ENCODE peak calls at places on chromosome 5, in five cellular contexts. A, M, Z, P and U are unnamed samples.

GRCh38 chr5:11182441-11183080 is 421.5 kb upstream of the DAP start:
- DNase-seq in Z (no peak), M (no peak), P (no peak), A (peak), U (peak)

GRCh38 chr5:172078027-172078426 is 71.6 kb upstream of the FBXW11 start:
- DNase-seq in P (no peak), Z (no peak), M (no peak), A (no peak), U (no peak)

GRCh38 chr5:179416906-179417470 is 71.7 kb upstream of the ADAMTS2 start:
- DNase-seq in A (no peak), P (no peak), Z (no peak), M (no peak), U (no peak)

GRCh38 chr5:82820958-82821880 is 256.0 kb downstream of the TMEM167A start:
- DNase-seq in P (no peak), M (no peak), A (no peak), Z (peak), U (no peak)

GRCh38 chr5:14685757-14686156 is 21.2 kb downstream of the OTULIN start:
- DNase-seq in M (peak), Z (peak), P (no peak), A (peak), U (peak)

GRCh38 chr5:139571966-139572365 is 10.8 kb downstream of the UBE2D2 start:
- DNase-seq in A (no peak), Z (no peak), P (no peak), M (no peak), U (no peak)

GRCh38 chr5:112420111-112420864 is 1.2 kb upstream of the EPB41L4A start:
- DNase-seq in M (peak), Z (peak), A (peak), P (peak), U (peak)

GRCh38 chr5:137158691-137159090 is 340.4 kb downstream of the SPOCK1 start:
- DNase-seq in M (no peak), Z (no peak), A (no peak), P (no peak), U (no peak)

GRCh38 chr5:1552469-1553255 is 28.9 kb upstream of the LPCAT1 start:
- DNase-seq in A (no peak), Z (no peak), P (peak), M (no peak), U (peak)

GRCh38 chr5:23316060-23316591 is 191.3 kb upstream of the PRDM9 start:
- DNase-seq in Z (no peak), M (no peak), A (no peak), P (no peak), U (no peak)

GRCh38 chr5:154612666-154613065 is 134.6 kb upstream of the HAND1 start:
- DNase-seq in P (no peak), Z (no peak), A (no peak), M (no peak), U (no peak)

GRCh38 chr5:157820593-157821252 is 38.2 kb downstream of the CLINT1 start:
- DNase-seq in M (no peak), Z (peak), A (peak), P (no peak), U (no peak)

GRCh38 chr5:172178301-172179031 is 9.6 kb downstream of the STK10 start:
- DNase-seq in P (no peak), Z (no peak), M (peak), A (no peak), U (no peak)

GRCh38 chr5:114305402-114306207 is 56.3 kb upstream of the KCNN2 start:
- DNase-seq in M (no peak), Z (peak), A (peak), P (peak), U (no peak)

GRCh38 chr5:176406436-176407052 is 9.8 kb downstream of the CLTB start:
- DNase-seq in M (peak), Z (no peak), P (no peak), A (no peak), U (peak)

GRCh38 chr5:176810084-176810597 is at the start of gene UNC5A:
- DNase-seq in P (peak), A (peak), Z (no peak), M (no peak), U (peak)

GRCh38 chr5:172768573-172769323 is 2.2 kb downstream of the DUSP1 start:
- DNase-seq in A (peak), M (peak), P (no peak), Z (no peak), U (no peak)

GRCh38 chr5:179217956-179218355 is 127.3 kb downstream of the ADAMTS2 start:
- DNase-seq in Z (no peak), A (no peak), P (no peak), M (peak), U (no peak)

GRCh38 chr5:61330341-61330878 is 1.6 kb upstream of the ZSWIM6 start:
- DNase-seq in A (peak), P (peak), Z (no peak), M (peak), U (peak)

GRCh38 chr5:54713923-54714581 is 196.5 kb downstream of the SNX18 start:
- DNase-seq in P (no peak), M (no peak), Z (no peak), A (peak), U (no peak)

GRCh38 chr5:135488727-135489465 is 36.7 kb upstream of the TIFAB start:
- DNase-seq in M (no peak), P (peak), Z (no peak), A (peak), U (peak)

GRCh38 chr5:57368010-57368409 is 114.6 kb downstream of the ACTBL2 start:
- DNase-seq in A (peak), M (no peak), Z (no peak), P (no peak), U (no peak)

GRCh38 chr5:87069974-87070608 is 197.6 kb upstream of the RASA1 start:
- DNase-seq in P (no peak), Z (peak), M (no peak), A (peak), U (peak)

GRCh38 chr5:131384181-131384580 is 120.3 kb downstream of the CDC42SE2 start:
- DNase-seq in Z (no peak), M (no peak), A (no peak), P (no peak), U (no peak)
- H3K4me3 ChIP-seq in Z (no peak), M (no peak), A (no peak), P (no peak), U (no peak)

GRCh38 chr5:9919306-9920030 is 289.3 kb upstream of the TAS2R1 start:
- DNase-seq in P (no peak), M (no peak), A (peak), Z (no peak), U (no peak)

GRCh38 chr5:9924614-9925013 is 294.5 kb upstream of the TAS2R1 start:
- DNase-seq in M (no peak), A (peak), Z (peak), P (no peak), U (no peak)

GRCh38 chr5:9922719-9923118 is 292.6 kb upstream of the TAS2R1 start:
- DNase-seq in M (no peak), Z (no peak), A (no peak), P (no peak), U (no peak)

DNA sequence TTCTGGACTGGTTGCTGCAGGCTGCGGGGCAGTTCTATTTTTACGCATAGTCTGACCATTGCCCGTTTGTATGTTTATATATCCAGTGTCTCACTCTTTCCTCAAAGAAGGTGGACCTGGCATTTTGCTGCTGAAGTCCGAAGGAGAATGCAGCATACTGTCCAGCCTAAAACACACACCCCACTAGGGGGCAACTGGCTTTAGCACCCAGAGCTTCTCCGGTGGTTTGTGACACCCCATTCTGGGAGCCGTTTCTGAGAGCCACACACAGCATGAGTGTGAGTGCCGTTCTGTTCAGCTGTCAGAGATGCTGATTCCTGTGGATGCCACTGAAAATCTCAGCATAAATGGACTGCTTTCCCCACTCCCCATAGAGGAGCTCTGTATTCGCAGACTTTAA is 290.5 kb upstream of the TAS2R1 start:
- DNase-seq in Z (no peak), A (no peak), M (no peak), P (no peak), U (peak)
- TF ChIP-seq CTCF in Z (peak), A (peak), M (no peak), P (no peak), U (peak)

GRCh38 chr5:150640311-150641005 is at the start of gene SYNPO:
- DNase-seq in P (no peak), Z (no peak), M (no peak), A (peak), U (no peak)
- H3K4me3 ChIP-seq in P (no peak), Z (no peak), M (no peak), A (peak), U (no peak)

GRCh38 chr5:131164161-131164930 is 710 bp downstream of the HINT1 start:
- DNase-seq in Z (no peak), A (peak), M (peak), P (peak), U (peak)
- TF ChIP-seq CTCF in Z (peak), A (no peak), M (no peak), P (no peak), U (no peak)

GRCh38 chr5:160083501-160083900 is 35.7 kb downstream of the PWWP2A start:
- DNase-seq in P (no peak), M (no peak), A (no peak), Z (no peak), U (no peak)
- H3K4me3 ChIP-seq in P (no peak), M (no peak), A (peak), Z (no peak), U (no peak)

DNA sequence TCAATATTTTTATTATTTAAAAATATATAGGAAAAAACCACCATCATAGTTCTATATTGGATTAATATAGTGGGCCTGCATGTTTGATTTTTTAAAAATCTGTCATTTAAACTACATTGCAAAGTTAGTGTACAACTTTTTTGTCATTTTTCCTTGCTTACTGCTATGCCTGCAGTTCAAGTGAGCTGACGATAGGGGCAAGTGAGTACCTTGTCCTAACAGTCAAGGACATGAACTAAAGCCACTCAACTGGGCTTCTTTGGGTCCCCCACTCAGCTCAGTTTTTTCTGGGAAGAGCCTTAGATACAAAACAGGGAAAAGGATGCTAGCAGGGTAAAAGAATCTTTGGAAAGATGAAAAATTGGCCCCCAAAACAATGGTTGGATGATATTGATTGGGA is 269.9 kb downstream of the MAN2A1 start:
- DNase-seq in Z (no peak), M (no peak), A (no peak), P (no peak), U (no peak)
- TF ChIP-seq CTCF in Z (peak), M (no peak), A (peak), P (no peak), U (no peak)

DNA sequence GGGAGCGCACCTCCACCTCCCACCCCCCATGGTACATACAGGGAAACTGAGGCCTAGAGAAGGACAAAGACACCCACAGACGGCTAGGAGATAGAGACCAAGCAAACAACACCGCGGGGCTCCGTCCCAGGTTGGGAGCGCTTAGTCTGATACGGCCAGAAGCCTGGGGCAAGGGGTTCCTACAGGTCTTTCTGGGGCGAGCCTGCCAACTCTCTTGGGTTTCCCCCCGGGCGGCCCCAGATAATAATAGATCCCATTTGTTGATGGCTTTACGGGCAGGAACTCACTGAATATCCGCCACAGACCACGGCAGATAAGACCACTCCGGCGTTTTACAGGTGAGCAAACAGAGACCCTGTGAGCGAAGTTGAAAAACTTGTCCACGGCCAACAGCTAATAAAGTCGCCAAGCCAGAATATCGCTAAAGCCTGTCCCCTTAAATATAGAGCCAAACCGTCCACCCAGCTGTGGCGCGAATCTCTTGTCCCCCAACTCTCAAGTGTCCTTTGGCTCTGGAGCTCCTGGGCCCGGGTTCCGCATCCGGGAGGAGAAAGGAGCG is 5.1 kb upstream of the EBF1 start:
- DNase-seq in M (peak), A (no peak), P (peak), Z (no peak), U (no peak)
- H3K4me3 ChIP-seq in M (no peak), A (no peak), P (peak), Z (peak), U (peak)

GRCh38 chr5:170761708-170762066 is 21.8 kb upstream of the GABRP start:
- DNase-seq in Z (no peak), M (no peak), A (no peak), P (no peak), U (no peak)
- TF ChIP-seq CTCF in Z (no peak), M (no peak), A (no peak), P (no peak), U (no peak)